ENCODE peak calls at places on chromosome 22, in ten cellular contexts. One of them, this sample, is unnamed.

GRCh38 chr22:19109198-19110063 is 12.8 kb downstream of the DGCR2 start:
- DNase-seq in fibroblast of pulmonary artery: peak; percentile 90
- DNase-seq in stimulated activated CD4-positive, alpha-beta T cell treated with anti-CD3 and anti-CD28 coated beads, Interleukin-1b, Interleukin-23, amount 100 ng/mL, for 48 hours: peak; percentile 37
- DNase-seq in DMS 273 treated with DMSO at 0.1 percent for 48 hours: no peak
- DNase-seq in heart left ventricle: no peak
- DNase-seq in NCI-H1048: no peak
- DNase-seq in activated CD8-positive, alpha-beta memory T cell treated with anti-CD3 and anti-CD28 coated beads, Interleukin-2, amount 10 ng/mL, durations not matched to agents 7 days and 5 days: peak; percentile 80
- DNase-seq in posterior cingulate gyrus: no peak
- DNase-seq in fibroblast of mammary gland: peak; percentile 67
- DNase-seq in neural crest cell: no peak
- DNase-seq in this sample: no peak

GRCh38 chr22:49497266-49497665 is 330.4 kb downstream of the BRD1 start:
- DNase-seq in heart left ventricle: no peak
- DNase-seq in DMS 273 treated with DMSO at 0.1 percent for 48 hours: no peak
- DNase-seq in fibroblast of mammary gland: no peak
- DNase-seq in neural crest cell: no peak
- DNase-seq in stimulated activated CD4-positive, alpha-beta T cell treated with anti-CD3 and anti-CD28 coated beads, Interleukin-1b, Interleukin-23, amount 100 ng/mL, for 48 hours: no peak
- DNase-seq in posterior cingulate gyrus: no peak
- DNase-seq in fibroblast of pulmonary artery: no peak
- DNase-seq in NCI-H1048: no peak
- DNase-seq in activated CD8-positive, alpha-beta memory T cell treated with anti-CD3 and anti-CD28 coated beads, Interleukin-2, amount 10 ng/mL, durations not matched to agents 7 days and 5 days: no peak
- DNase-seq in this sample: no peak

GRCh38 chr22:19759994-19760651 is 455 bp upstream of the TBX1 start:
- DNase-seq in fibroblast of mammary gland: no peak
- DNase-seq in posterior cingulate gyrus: no peak
- DNase-seq in heart left ventricle: no peak
- DNase-seq in stimulated activated CD4-positive, alpha-beta T cell treated with anti-CD3 and anti-CD28 coated beads, Interleukin-1b, Interleukin-23, amount 100 ng/mL, for 48 hours: no peak
- DNase-seq in NCI-H1048: no peak
- DNase-seq in fibroblast of pulmonary artery: no peak
- DNase-seq in neural crest cell: no peak
- DNase-seq in activated CD8-positive, alpha-beta memory T cell treated with anti-CD3 and anti-CD28 coated beads, Interleukin-2, amount 10 ng/mL, durations not matched to agents 7 days and 5 days: no peak
- DNase-seq in DMS 273 treated with DMSO at 0.1 percent for 48 hours: no peak
- DNase-seq in this sample: no peak

GRCh38 chr22:45534339-45535192 is 31.9 kb downstream of the FBLN1 start:
- DNase-seq in DMS 273 treated with DMSO at 0.1 percent for 48 hours: peak; percentile 70
- DNase-seq in heart left ventricle: no peak
- DNase-seq in activated CD8-positive, alpha-beta memory T cell treated with anti-CD3 and anti-CD28 coated beads, Interleukin-2, amount 10 ng/mL, durations not matched to agents 7 days and 5 days: no peak
- DNase-seq in stimulated activated CD4-positive, alpha-beta T cell treated with anti-CD3 and anti-CD28 coated beads, Interleukin-1b, Interleukin-23, amount 100 ng/mL, for 48 hours: no peak
- DNase-seq in fibroblast of mammary gland: peak; percentile 59
- DNase-seq in NCI-H1048: no peak
- DNase-seq in neural crest cell: no peak
- DNase-seq in fibroblast of pulmonary artery: no peak
- DNase-seq in posterior cingulate gyrus: no peak
- DNase-seq in this sample: no peak

GRCh38 chr22:44347098-44347497 is 34.3 kb upstream of the SHISAL1 start:
- DNase-seq in stimulated activated CD4-positive, alpha-beta T cell treated with anti-CD3 and anti-CD28 coated beads, Interleukin-1b, Interleukin-23, amount 100 ng/mL, for 48 hours: no peak
- DNase-seq in fibroblast of mammary gland: no peak
- DNase-seq in activated CD8-positive, alpha-beta memory T cell treated with anti-CD3 and anti-CD28 coated beads, Interleukin-2, amount 10 ng/mL, durations not matched to agents 7 days and 5 days: no peak
- DNase-seq in neural crest cell: no peak
- DNase-seq in posterior cingulate gyrus: no peak
- DNase-seq in DMS 273 treated with DMSO at 0.1 percent for 48 hours: no peak
- DNase-seq in heart left ventricle: no peak
- DNase-seq in NCI-H1048: no peak
- DNase-seq in fibroblast of pulmonary artery: no peak
- DNase-seq in this sample: no peak

GRCh38 chr22:29306175-29306829 is at the start of gene GAS2L1:
- DNase-seq in fibroblast of mammary gland: peak; percentile 72
- DNase-seq in NCI-H1048: no peak
- DNase-seq in posterior cingulate gyrus: peak; percentile 96
- DNase-seq in fibroblast of pulmonary artery: peak; percentile 85
- DNase-seq in neural crest cell: peak; percentile 80
- DNase-seq in stimulated activated CD4-positive, alpha-beta T cell treated with anti-CD3 and anti-CD28 coated beads, Interleukin-1b, Interleukin-23, amount 100 ng/mL, for 48 hours: peak; percentile 43
- DNase-seq in DMS 273 treated with DMSO at 0.1 percent for 48 hours: no peak
- DNase-seq in heart left ventricle: peak; percentile 93
- DNase-seq in activated CD8-positive, alpha-beta memory T cell treated with anti-CD3 and anti-CD28 coated beads, Interleukin-2, amount 10 ng/mL, durations not matched to agents 7 days and 5 days: peak; percentile 77
- DNase-seq in this sample: no peak

GRCh38 chr22:32764330-32765116 is 37.0 kb upstream of the TIMP3 start:
- DNase-seq in NCI-H1048: no peak
- DNase-seq in posterior cingulate gyrus: no peak
- DNase-seq in neural crest cell: peak; percentile 37
- DNase-seq in DMS 273 treated with DMSO at 0.1 percent for 48 hours: no peak
- DNase-seq in fibroblast of mammary gland: peak; percentile 96
- DNase-seq in fibroblast of pulmonary artery: peak; percentile 90
- DNase-seq in heart left ventricle: peak; percentile 72
- DNase-seq in activated CD8-positive, alpha-beta memory T cell treated with anti-CD3 and anti-CD28 coated beads, Interleukin-2, amount 10 ng/mL, durations not matched to agents 7 days and 5 days: no peak
- DNase-seq in stimulated activated CD4-positive, alpha-beta T cell treated with anti-CD3 and anti-CD28 coated beads, Interleukin-1b, Interleukin-23, amount 100 ng/mL, for 48 hours: no peak
- DNase-seq in this sample: no peak

GRCh38 chr22:44191036-44191454 is 10.3 kb downstream of the PARVG start:
- DNase-seq in heart left ventricle: no peak
- DNase-seq in stimulated activated CD4-positive, alpha-beta T cell treated with anti-CD3 and anti-CD28 coated beads, Interleukin-1b, Interleukin-23, amount 100 ng/mL, for 48 hours: peak; percentile 57
- DNase-seq in posterior cingulate gyrus: no peak
- DNase-seq in fibroblast of mammary gland: peak; percentile 9
- DNase-seq in activated CD8-positive, alpha-beta memory T cell treated with anti-CD3 and anti-CD28 coated beads, Interleukin-2, amount 10 ng/mL, durations not matched to agents 7 days and 5 days: peak; percentile 59
- DNase-seq in NCI-H1048: no peak
- DNase-seq in neural crest cell: no peak
- DNase-seq in DMS 273 treated with DMSO at 0.1 percent for 48 hours: no peak
- DNase-seq in fibroblast of pulmonary artery: no peak
- DNase-seq in this sample: no peak

GRCh38 chr22:48751539-48752437 is 1075.9 kb downstream of the BRD1 start:
- DNase-seq in activated CD8-positive, alpha-beta memory T cell treated with anti-CD3 and anti-CD28 coated beads, Interleukin-2, amount 10 ng/mL, durations not matched to agents 7 days and 5 days: peak; percentile 30
- DNase-seq in stimulated activated CD4-positive, alpha-beta T cell treated with anti-CD3 and anti-CD28 coated beads, Interleukin-1b, Interleukin-23, amount 100 ng/mL, for 48 hours: no peak
- DNase-seq in neural crest cell: no peak
- DNase-seq in posterior cingulate gyrus: no peak
- DNase-seq in fibroblast of pulmonary artery: no peak
- DNase-seq in DMS 273 treated with DMSO at 0.1 percent for 48 hours: no peak
- DNase-seq in heart left ventricle: no peak
- DNase-seq in NCI-H1048: no peak
- DNase-seq in fibroblast of mammary gland: no peak
- DNase-seq in this sample: no peak

GRCh38 chr22:20550851-20551744 is 43.7 kb downstream of the MED15 start:
- DNase-seq in activated CD8-positive, alpha-beta memory T cell treated with anti-CD3 and anti-CD28 coated beads, Interleukin-2, amount 10 ng/mL, durations not matched to agents 7 days and 5 days: peak; percentile 77
- DNase-seq in NCI-H1048: no peak
- DNase-seq in stimulated activated CD4-positive, alpha-beta T cell treated with anti-CD3 and anti-CD28 coated beads, Interleukin-1b, Interleukin-23, amount 100 ng/mL, for 48 hours: peak; percentile 79
- DNase-seq in fibroblast of mammary gland: peak; percentile 89
- DNase-seq in DMS 273 treated with DMSO at 0.1 percent for 48 hours: no peak
- DNase-seq in posterior cingulate gyrus: peak; percentile 89
- DNase-seq in neural crest cell: peak; percentile 44
- DNase-seq in heart left ventricle: peak; percentile 69
- DNase-seq in fibroblast of pulmonary artery: peak; percentile 78
- DNase-seq in this sample: no peak

GRCh38 chr22:49204599-49205214 is 623.0 kb downstream of the BRD1 start:
- DNase-seq in neural crest cell: no peak
- DNase-seq in posterior cingulate gyrus: peak; percentile 44
- DNase-seq in fibroblast of mammary gland: no peak
- DNase-seq in NCI-H1048: no peak
- DNase-seq in stimulated activated CD4-positive, alpha-beta T cell treated with anti-CD3 and anti-CD28 coated beads, Interleukin-1b, Interleukin-23, amount 100 ng/mL, for 48 hours: no peak
- DNase-seq in activated CD8-positive, alpha-beta memory T cell treated with anti-CD3 and anti-CD28 coated beads, Interleukin-2, amount 10 ng/mL, durations not matched to agents 7 days and 5 days: peak; percentile 26
- DNase-seq in fibroblast of pulmonary artery: no peak
- DNase-seq in heart left ventricle: no peak
- DNase-seq in DMS 273 treated with DMSO at 0.1 percent for 48 hours: no peak
- DNase-seq in this sample: no peak

This sample was measured in NCI-H1436 treated with DMSO at 0.1 percent for 48 hours.